ENCODE peak calls at places on chromosome 6, in six cellular contexts. W is hepatocyte, S is H9, V is GM23248, C is heart right ventricle, A is HCT116. I is an unnamed sample.

GRCh38 chr6:44220913-44221290 is 2.5 kb upstream of the SLC29A1 start:
- DNase-seq in W (no peak), S (no peak), V (no peak), C (no peak), A (no peak), I (no peak)

GRCh38 chr6:129472239-129472638 is 237.7 kb downstream of the ARHGAP18 start:
- DNase-seq in W (no peak), S (no peak), V (no peak), C (no peak), A (no peak), I (no peak)

GRCh38 chr6:89291256-89291819 is 23.8 kb downstream of the GABRR2 start:
- DNase-seq in W (no peak), S (peak; percentile 22), V (no peak), C (no peak), A (no peak), I (no peak)

GRCh38 chr6:10999994-11000393 is 44.1 kb downstream of the ELOVL2 start:
- DNase-seq in W (no peak), S (no peak), V (peak; percentile 13), C (peak; percentile 17), A (no peak), I (no peak)

GRCh38 chr6:125812394-125813231 is 21.9 kb downstream of the NCOA7 start:
- DNase-seq in W (peak; percentile 43), S (no peak), V (peak; percentile 92), C (no peak), A (no peak), I (no peak)

GRCh38 chr6:163634514-163635171 is 220.1 kb downstream of the QKI start:
- DNase-seq in W (peak; percentile 43), S (peak; percentile 64), V (no peak), C (no peak), A (no peak), I (no peak)

GRCh38 chr6:89161326-89162046 is 15.6 kb downstream of the PM20D2 start:
- DNase-seq in W (no peak), S (peak; percentile 66), V (peak; percentile 3), C (no peak), A (no peak), I (no peak)

GRCh38 chr6:33688451-33689147 is 22.9 kb downstream of the UQCC2 start:
- DNase-seq in W (no peak), S (no peak), V (no peak), C (no peak), A (no peak), I (no peak)

GRCh38 chr6:46491789-46492547 is 719 bp upstream of the RCAN2 start:
- DNase-seq in W (peak; percentile 65), S (peak; percentile 71), V (peak; percentile 71), C (peak; percentile 56), A (peak; percentile 24), I (peak; percentile 55)

GRCh38 chr6:28446818-28447511 is 3.7 kb upstream of the ZSCAN23 start:
- DNase-seq in W (peak; percentile 40), S (peak; percentile 58), V (peak; percentile 38), C (no peak), A (no peak), I (no peak)

GRCh38 chr6:93787841-93788240 is 368.5 kb upstream of the EPHA7 start:
- DNase-seq in W (no peak), S (no peak), V (peak; percentile 60), C (no peak), A (no peak), I (no peak)

GRCh38 chr6:35195120-35195780 is 18.5 kb upstream of the SCUBE3 start:
- DNase-seq in W (no peak), S (no peak), V (no peak), C (no peak), A (no peak), I (no peak)

GRCh38 chr6:35170166-35170565 is 29.0 kb upstream of the TCP11 start:
- DNase-seq in W (no peak), S (no peak), V (peak; percentile 88), C (no peak), A (no peak), I (no peak)

GRCh38 chr6:34319471-34319885 is 70.7 kb upstream of the SMIM29 start:
- DNase-seq in W (peak; percentile 55), S (no peak), V (no peak), C (no peak), A (no peak), I (no peak)

GRCh38 chr6:135440087-135440792 is 57.3 kb downstream of the AHI1 start:
- DNase-seq in W (no peak), S (no peak), V (no peak), C (no peak), A (no peak), I (no peak)

GRCh38 chr6:106757722-106758467 is 128.5 kb downstream of the QRSL1 start:
- DNase-seq in W (no peak), S (no peak), V (no peak), C (no peak), A (no peak), I (no peak)

GRCh38 chr6:79605061-79605460 is 26.1 kb upstream of the SH3BGRL2 start:
- DNase-seq in W (no peak), S (no peak), V (no peak), C (no peak), A (no peak), I (no peak)

GRCh38 chr6:125314019-125314581 is 12.3 kb upstream of the HDDC2 start:
- DNase-seq in W (peak; percentile 80), S (peak; percentile 56), V (peak; percentile 82), C (peak; percentile 74), A (peak; percentile 42), I (peak; percentile 75)

GRCh38 chr6:68139130-68139529 is 496.0 kb upstream of the ADGRB3 start:
- DNase-seq in W (no peak), S (peak; percentile 57), V (no peak), C (no peak), A (no peak), I (no peak)

GRCh38 chr6:46989384-46989783 is 52.7 kb downstream of the ADGRF1 start:
- DNase-seq in W (no peak), S (no peak), V (no peak), C (no peak), A (no peak), I (peak; percentile 51)

GRCh38 chr6:150145830-150146229 is 3.0 kb downstream of the PPP1R14C start:
- DNase-seq in W (no peak), S (no peak), V (no peak), C (no peak), A (no peak), I (no peak)

GRCh38 chr6:133894795-133895401 is 6.0 kb downstream of the TCF21 start:
- DNase-seq in W (peak; percentile 76), S (no peak), V (peak; percentile 33), C (peak; percentile 62), A (no peak), I (no peak)

GRCh38 chr6:6317825-6318733 is 2.4 kb downstream of the F13A1 start:
- DNase-seq in W (no peak), S (peak; percentile 31), V (no peak), C (peak; percentile 59), A (no peak), I (no peak)

GRCh38 chr6:6319947-6320811 is at the start of gene F13A1:
- DNase-seq in W (no peak), S (peak; percentile 71), V (no peak), C (no peak), A (no peak), I (no peak)

GRCh38 chr6:6314601-6315000 is 5.9 kb downstream of the F13A1 start:
- DNase-seq in W (no peak), S (no peak), V (no peak), C (no peak), A (no peak), I (no peak)

GRCh38 chr6:6315660-6316059 is 4.8 kb downstream of the F13A1 start:
- DNase-seq in W (peak; percentile 63), S (peak; percentile 57), V (peak; percentile 58), C (peak; percentile 40), A (peak; percentile 52), I (peak; percentile 71)

GRCh38 chr6:6317386-6317785 is 3.1 kb downstream of the F13A1 start:
- DNase-seq in W (no peak), S (no peak), V (no peak), C (no peak), A (no peak), I (no peak)
- H3K4me1 ChIP-seq in W (no peaks in the 10 kb centered on the region), S (peaks cover 2% of the 10 kb centered on the region), V (no peaks in the 10 kb centered on the region), C (peaks cover 2% of the 10 kb centered on the region), A (no peaks in the 10 kb centered on the region), I (no peaks in the 10 kb centered on the region)

DNA sequence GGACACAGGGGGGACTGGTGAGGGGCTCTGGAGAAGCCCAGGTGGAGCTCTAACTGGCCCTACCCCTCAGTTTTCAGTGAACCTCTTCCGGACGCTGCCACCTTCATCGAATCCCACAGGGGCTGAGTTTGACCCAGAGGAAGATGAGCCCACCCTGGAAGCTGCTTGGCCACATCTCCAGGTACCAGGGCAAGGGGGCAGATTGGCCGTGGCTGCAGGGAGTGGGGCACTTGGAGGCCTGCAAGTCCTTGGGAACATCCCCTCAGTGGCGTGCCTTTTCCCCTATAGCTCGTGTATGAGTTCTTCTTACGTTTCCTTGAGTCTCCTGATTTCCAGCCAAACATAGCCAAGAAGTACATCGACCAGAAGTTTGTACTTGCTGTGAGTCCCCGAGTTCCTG is 6.6 kb downstream of the MEA1 start:
- DNase-seq in W (no peak), S (no peak), V (no peak), C (no peak), A (no peak), I (no peak)
- H3K4me1 ChIP-seq in W (no peaks in the 10 kb centered on the region), S (no peaks in the 10 kb centered on the region), V (peaks cover 6% of the 10 kb centered on the region), C (no peaks in the 10 kb centered on the region), A (peaks cover 2% of the 10 kb centered on the region), I (no peaks in the 10 kb centered on the region)

GRCh38 chr6:127864701-127865100 is 36.2 kb downstream of the THEMIS start:
- DNase-seq in W (peak; percentile 5), S (no peak), V (no peak), C (no peak), A (no peak), I (no peak)
- H3K4me1 ChIP-seq in W (no peaks in the 10 kb centered on the region), S (no peaks in the 10 kb centered on the region), V (no peaks in the 10 kb centered on the region), C (no peaks in the 10 kb centered on the region), A (no peaks in the 10 kb centered on the region), I (no peaks in the 10 kb centered on the region)

GRCh38 chr6:37831457-37831856 is 11.9 kb downstream of the ZFAND3 start:
- DNase-seq in W (no peak), S (no peak), V (no peak), C (no peak), A (no peak), I (no peak)
- H3K4me1 ChIP-seq in W (peaks cover 9% of the 10 kb centered on the region), S (no peaks in the 10 kb centered on the region), V (peaks cover 6% of the 10 kb centered on the region), C (peaks cover 47% of the 10 kb centered on the region), A (no peaks in the 10 kb centered on the region), I (peaks cover 7% of the 10 kb centered on the region)

GRCh38 chr6:3737831-3738210 is 13.7 kb downstream of the PXDC1 start:
- DNase-seq in W (no peak), S (no peak), V (no peak), C (no peak), A (no peak), I (no peak)
- H3K4me1 ChIP-seq in W (peaks cover 3% of the 10 kb centered on the region), S (no peaks in the 10 kb centered on the region), V (peaks cover 46% of the 10 kb centered on the region), C (peaks cover 28% of the 10 kb centered on the region), A (peaks cover 9% of the 10 kb centered on the region), I (peaks cover 25% of the 10 kb centered on the region)

DNA sequence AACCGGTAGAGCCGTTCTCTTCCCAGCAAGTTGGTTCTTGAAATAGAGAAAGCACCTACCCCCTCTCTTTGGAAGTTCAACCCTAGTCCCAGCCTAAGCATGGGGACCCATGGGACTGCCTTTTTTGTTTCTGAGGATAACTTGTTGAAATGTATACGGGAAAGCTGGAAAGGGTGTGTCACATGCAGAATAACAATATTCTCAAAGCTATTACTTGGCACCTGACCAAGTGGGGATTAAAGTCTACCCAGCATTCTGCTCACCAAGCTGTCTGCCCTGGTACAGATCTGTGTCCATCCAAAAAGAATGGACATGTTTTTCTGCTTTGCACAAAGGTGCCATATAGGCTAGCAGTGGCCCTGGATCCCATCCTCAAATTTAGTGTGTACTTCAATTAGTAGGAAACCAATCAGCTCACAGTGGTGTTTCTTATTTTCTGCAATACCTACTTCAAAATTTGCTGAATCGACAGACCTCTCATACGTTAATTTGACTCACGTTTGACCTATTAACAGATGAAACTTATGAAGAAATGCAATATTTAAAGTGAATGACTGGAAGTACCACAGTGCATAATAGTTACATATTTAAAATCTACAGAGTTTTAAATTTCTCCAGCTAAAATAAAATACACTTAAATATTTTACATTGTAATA is 47.4 kb upstream of the MCM9 start:
- DNase-seq in W (no peak), S (no peak), V (no peak), C (no peak), A (no peak), I (no peak)
- H3K4me1 ChIP-seq in W (no peaks in the 10 kb centered on the region), S (no peaks in the 10 kb centered on the region), V (no peaks in the 10 kb centered on the region), C (no peaks in the 10 kb centered on the region), A (no peaks in the 10 kb centered on the region), I (no peaks in the 10 kb centered on the region)